ENCODE peak calls at places on chromosome 13, in ten cellular contexts. C is iPS-NIHi11; B is globus pallidus; T is RPMI8226; K is fibroblast of lung; W is activated T-helper 1 cell treated with anti-CD3 and anti-CD28 coated beads, Interleukin-2, amount 50 U/mL, for 16 hours; Y is skeletal muscle cell; G is activated CD4-positive, alpha-beta T cell treated with anti-CD3 and anti-CD28 coated beads for 4 hours; D is WTC11; F is caudate nucleus. V is an unnamed sample.

GRCh38 chr13:69324109-69324886 is 783.3 kb upstream of the ATXN8OS start:
- DNase-seq in T (peak; percentile 27), F (no peak), C (no peak), Y (peak; percentile 5), D (no peak), K (peak; percentile 56), W (no peak), G (no peak), B (peak; percentile 1), V (no peak)

GRCh38 chr13:38883783-38884182 is 106.8 kb downstream of the STOML3 start:
- DNase-seq in C (no peak), Y (no peak), W (no peak), B (no peak), K (no peak), F (no peak), T (no peak), G (no peak), D (no peak), V (no peak)

GRCh38 chr13:19759669-19760068 is 23.1 kb downstream of the PSPC1 start:
- DNase-seq in D (no peak), K (no peak), T (no peak), W (no peak), F (no peak), C (no peak), Y (no peak), G (no peak), B (no peak), V (no peak)

GRCh38 chr13:30963794-30964193 is 31.3 kb downstream of the TEX26 start:
- DNase-seq in D (no peak), F (no peak), K (peak; percentile 53), B (no peak), G (no peak), C (peak; percentile 51), Y (no peak), W (no peak), T (no peak), V (no peak)

GRCh38 chr13:85261757-85262346 is 537.4 kb downstream of the SLITRK6 start:
- DNase-seq in B (no peak), G (no peak), C (peak; percentile 7), T (peak; percentile 4), W (no peak), Y (no peak), D (no peak), K (peak; percentile 39), F (no peak), V (no peak)

GRCh38 chr13:60352644-60353043 is 44.4 kb upstream of the TDRD3 start:
- DNase-seq in G (no peak), D (no peak), C (no peak), F (no peak), Y (no peak), B (no peak), T (no peak), K (no peak), W (no peak), V (no peak)

GRCh38 chr13:62250501-62251175 is 835.0 kb upstream of the PCDH20 start:
- DNase-seq in F (no peak), T (no peak), K (peak; percentile 66), Y (peak; percentile 38), G (no peak), B (no peak), W (no peak), C (no peak), D (no peak), V (no peak)

GRCh38 chr13:25249001-25249543 is 38.2 kb downstream of the MTMR6 start:
- DNase-seq in W (no peak), F (no peak), T (no peak), C (peak; percentile 17), D (peak; percentile 23), Y (peak; percentile 8), K (peak; percentile 41), G (no peak), B (peak; percentile 88), V (peak; percentile 38)

GRCh38 chr13:110155072-110155471 is 151.9 kb downstream of the COL4A1 start:
- DNase-seq in F (no peak), C (peak; percentile 37), Y (no peak), W (no peak), K (no peak), T (no peak), D (peak; percentile 45), G (no peak), B (no peak), V (no peak)

GRCh38 chr13:27622881-27623280 is 1.2 kb downstream of the POLR1D start:
- DNase-seq in T (no peak), F (no peak), G (no peak), D (no peak), C (no peak), W (no peak), B (peak; percentile 14), K (no peak), Y (no peak), V (no peak)

V was measured in substantia nigra.